ENCODE peak calls at places on chromosome 7, in five cellular contexts. R, C, U, Y and J are unnamed samples.

GRCh38 chr7:44772440-44772839 is 23.8 kb downstream of the ZMIZ2 start:
- DNase-seq in R (no peak), C (no peak), U (no peak), Y (no peak), J (no peak)

GRCh38 chr7:3244241-3244814 is 56.7 kb upstream of the SDK1 start:
- DNase-seq in R (no peak), C (no peak), U (no peak), Y (no peak), J (no peak)

GRCh38 chr7:72326365-72326764 is 85.8 kb downstream of the CALN1 start:
- DNase-seq in R (no peak), C (no peak), U (no peak), Y (no peak), J (no peak)

GRCh38 chr7:33754933-33755928 is 150.1 kb upstream of the BMPER start:
- DNase-seq in R (no peak), C (no peak), U (no peak), Y (no peak), J (no peak)

GRCh38 chr7:66615699-66616098 is 13.0 kb upstream of the KCTD7 start:
- DNase-seq in R (no peak), C (no peak), U (no peak), Y (no peak), J (no peak)

GRCh38 chr7:69365588-69366241 is 232.6 kb upstream of the AUTS2 start:
- DNase-seq in R (no peak), C (no peak), U (no peak), Y (no peak), J (no peak)

GRCh38 chr7:504221-505081 is 15.2 kb downstream of the PDGFA start:
- DNase-seq in R (peak), C (peak), U (no peak), Y (no peak), J (no peak)

GRCh38 chr7:151381083-151381332 is 28.8 kb downstream of the WDR86 start:
- DNase-seq in R (no peak), C (no peak), U (no peak), Y (no peak), J (no peak)

GRCh38 chr7:104960741-104961479 is 53.1 kb upstream of the KMT2E start:
- DNase-seq in R (no peak), C (no peak), U (peak), Y (no peak), J (no peak)

GRCh38 chr7:155805826-155806095 is 6.5 kb downstream of the SHH start:
- DNase-seq in R (no peak), C (no peak), U (no peak), Y (no peak), J (no peak)

GRCh38 chr7:131556055-131556911 is at the start of gene PODXL:
- DNase-seq in R (peak), C (peak), U (peak), Y (peak), J (peak)

DNA sequence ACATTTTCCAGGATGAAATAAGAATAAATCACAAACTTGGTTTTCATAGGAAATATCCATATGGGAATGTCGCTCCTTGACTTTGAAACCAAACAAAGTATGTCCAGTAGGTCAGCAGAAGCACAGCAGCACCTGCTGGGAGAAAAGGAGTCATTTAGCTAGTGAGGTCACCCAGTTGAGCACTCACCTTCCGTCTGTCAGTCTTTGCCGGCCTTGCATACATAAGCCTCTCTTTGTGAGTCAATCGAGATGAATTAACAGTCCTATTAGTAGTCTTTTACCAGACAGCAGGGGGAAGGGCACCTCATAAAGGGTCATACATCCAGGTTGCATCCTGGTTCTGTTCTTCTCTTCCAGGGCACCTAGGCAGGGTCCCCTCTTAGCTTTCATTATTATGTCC is 232.5 kb upstream of the FZD1 start:
- DNase-seq in R (no peak), C (no peak), U (no peak), Y (no peak), J (no peak)
- TF ChIP-seq CTCF in R (no peak), C (no peak), U (no peak), Y (no peak), J (no peak)

DNA sequence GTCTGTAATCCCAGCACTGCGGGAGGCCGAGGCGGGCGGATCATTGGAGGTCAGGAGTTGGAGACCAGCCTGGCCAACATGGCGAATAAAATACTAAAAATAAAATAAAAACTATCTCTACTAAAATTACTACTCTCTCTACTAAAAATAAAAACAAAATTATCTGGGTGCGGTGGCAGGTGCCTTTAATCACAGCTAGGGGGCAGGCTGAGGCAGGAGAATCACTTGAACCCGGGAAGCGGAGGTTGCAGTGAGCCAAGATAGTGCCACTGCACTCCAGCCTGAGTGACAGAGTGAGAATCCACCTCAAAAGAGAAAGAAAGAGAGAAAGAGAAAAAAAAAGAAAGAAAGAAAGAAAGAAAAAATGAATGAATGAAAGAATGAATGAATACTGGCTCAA is 351.4 kb downstream of the ELMO1 start:
- DNase-seq in R (no peak), C (no peak), U (no peak), Y (no peak), J (no peak)
- TF ChIP-seq CTCF in R (peak), C (no peak), U (no peak), Y (no peak), J (peak)

DNA sequence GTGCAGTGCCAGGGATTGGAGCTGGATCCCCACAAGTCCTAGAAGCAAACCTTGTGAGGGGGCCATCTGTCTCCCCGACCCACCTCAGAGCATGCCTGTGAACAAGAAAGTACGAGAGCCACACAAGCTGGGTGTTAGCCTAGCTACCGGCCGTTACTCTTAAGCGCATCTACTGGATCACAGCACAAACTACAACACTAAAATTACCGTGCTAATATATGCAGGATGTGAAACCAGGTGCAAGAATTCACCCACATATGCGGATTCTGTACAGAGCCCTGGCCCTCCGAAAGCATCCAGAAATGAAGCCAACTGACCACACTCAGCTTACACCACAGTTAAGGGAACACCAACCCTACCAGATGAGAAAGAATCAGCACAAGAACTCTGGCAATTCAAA is 16.0 kb upstream of the PRSS1 start:
- DNase-seq in R (no peak), C (no peak), U (no peak), Y (no peak), J (no peak)
- TF ChIP-seq CTCF in R (no peak), C (no peak), U (no peak), Y (no peak), J (no peak)

GRCh38 chr7:94888542-94888941 is 18.9 kb upstream of the PPP1R9A start:
- DNase-seq in R (peak), C (no peak), U (no peak), Y (no peak), J (no peak)
- TF ChIP-seq CTCF in R (peak), C (no peak), U (no peak), Y (no peak), J (no peak)

DNA sequence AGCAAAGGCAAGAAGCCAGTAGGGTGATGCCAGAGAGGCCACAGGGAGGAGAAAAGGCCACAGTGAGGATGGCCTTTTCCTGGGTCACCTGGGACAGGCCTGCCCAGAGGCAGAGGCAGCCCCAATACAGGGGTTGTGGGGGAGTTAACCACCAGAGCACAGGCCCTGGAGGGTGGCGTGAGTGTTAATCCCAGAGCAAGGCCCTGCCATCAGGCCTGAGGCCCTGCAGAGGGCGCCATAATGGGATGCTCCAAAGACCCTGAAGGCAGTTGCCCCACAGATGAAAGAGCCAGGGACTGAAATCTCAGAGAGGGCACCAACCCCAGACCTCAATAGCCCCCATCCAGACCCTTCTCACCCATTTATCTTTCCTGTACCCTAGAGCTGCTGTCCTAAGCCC is 23.9 kb downstream of the SLC13A4 start:
- DNase-seq in R (no peak), C (no peak), U (no peak), Y (no peak), J (no peak)
- TF ChIP-seq CTCF in R (no peak), C (no peak), U (peak), Y (peak), J (peak)

GRCh38 chr7:29843106-29843505 is 36.8 kb downstream of the WIPF3 start:
- DNase-seq in R (no peak), C (no peak), U (no peak), Y (no peak), J (no peak)

GRCh38 chr7:29839302-29839701 is 33.0 kb downstream of the WIPF3 start:
- DNase-seq in R (peak), C (no peak), U (no peak), Y (no peak), J (no peak)

GRCh38 chr7:29841926-29842671 is 35.8 kb downstream of the WIPF3 start:
- DNase-seq in R (no peak), C (no peak), U (no peak), Y (no peak), J (no peak)

GRCh38 chr7:29843738-29844137 is 37.4 kb downstream of the WIPF3 start:
- DNase-seq in R (no peak), C (no peak), U (no peak), Y (no peak), J (no peak)

GRCh38 chr7:29840701-29841100 is 34.4 kb downstream of the WIPF3 start:
- DNase-seq in R (no peak), C (no peak), U (no peak), Y (no peak), J (no peak)
- TF ChIP-seq CTCF in R (no peak), C (no peak), U (no peak), Y (no peak), J (peak)

GRCh38 chr7:18357691-18358090 is 137.9 kb upstream of the HDAC9 start:
- DNase-seq in R (no peak), C (no peak), U (peak), Y (no peak), J (no peak)
- TF ChIP-seq CTCF in R (no peak), C (no peak), U (no peak), Y (peak), J (peak)

GRCh38 chr7:73715648-73716317 is 3.7 kb downstream of the STX1A start:
- DNase-seq in R (no peak), C (no peak), U (no peak), Y (no peak), J (no peak)
- TF ChIP-seq CTCF in R (no peak), C (no peak), U (no peak), Y (no peak), J (no peak)